ENCODE peak calls at places on chromosomes 12 and 14, in eight cellular contexts. T is fibroblast of the conjunctiva, Z is GDM1, B is T-cell, N is activated T-cell treated with anti-CD3 and anti-CD28 coated beads for 1 hour, P is GM18507, V is osteoblast, E is NCI-H446. D is an unnamed sample.
A peak's percentile ranks its signal among the peaks of the same experiment; 100 is the strongest.

GRCh38 chr14:30559638-30560071 is 697 bp downstream of the G2E3 start:
- DNase-seq in Z (no peak), T (no peak), B (no peak), E (no peak), P (no peak), V (peak; percentile 68), N (no peak), D (no peak)

GRCh38 chr12:54650884-54651283 is 2.7 kb upstream of the DCD start:
- DNase-seq in N (no peak), P (no peak), B (no peak), E (no peak), Z (no peak), V (no peak), T (no peak), D (no peak)

GRCh38 chr14:68476212-68476964 is 316.5 kb downstream of the ZFP36L1 start:
- DNase-seq in E (no peak), V (no peak), T (peak; percentile 87), P (no peak), B (no peak), N (no peak), Z (no peak), D (peak; percentile 77)

GRCh38 chr14:64645220-64645891 is 58.9 kb upstream of the PLEKHG3 start:
- DNase-seq in P (no peak), E (no peak), B (no peak), T (no peak), Z (no peak), V (peak; percentile 83), N (no peak), D (no peak)

GRCh38 chr12:77575376-77575775 is 255.3 kb upstream of the NAV3 start:
- DNase-seq in V (no peak), T (no peak), N (no peak), Z (no peak), E (no peak), B (no peak), P (no peak), D (no peak)

GRCh38 chr14:105844047-105844630 is 317.8 kb downstream of the TMEM121 start:
- DNase-seq in N (no peak), V (no peak), E (no peak), Z (no peak), P (no peak), B (no peak), T (no peak), D (no peak)

GRCh38 chr14:72917420-72917819 is 8.8 kb upstream of the DCAF4 start:
- DNase-seq in V (no peak), T (no peak), N (no peak), B (no peak), E (no peak), Z (no peak), P (no peak), D (no peak)

GRCh38 chr12:14408208-14408607 is 42.7 kb downstream of the ATF7IP start:
- DNase-seq in B (no peak), E (no peak), N (no peak), P (no peak), V (no peak), T (peak; percentile 26), Z (no peak), D (no peak)

GRCh38 chr12:11747969-11748368 is 98.5 kb downstream of the ETV6 start:
- DNase-seq in Z (no peak), N (no peak), V (no peak), E (no peak), P (no peak), B (no peak), T (no peak), D (no peak)

GRCh38 chr12:89236237-89236636 is 116.1 kb downstream of the DUSP6 start:
- DNase-seq in Z (no peak), E (no peak), P (no peak), B (no peak), T (no peak), V (no peak), N (no peak), D (no peak)

GRCh38 chr12:109433618-109434017 is 43.5 kb downstream of the KCTD10 start:
- DNase-seq in N (no peak), E (no peak), V (no peak), P (no peak), B (no peak), Z (no peak), T (no peak), D (no peak)

GRCh38 chr14:29682789-29683188 is 244.9 kb downstream of the PRKD1 start:
- DNase-seq in T (no peak), N (no peak), E (no peak), V (no peak), B (no peak), Z (no peak), P (no peak), D (no peak)

GRCh38 chr14:58549358-58549757 is 88.4 kb upstream of the DACT1 start:
- DNase-seq in Z (no peak), E (no peak), V (no peak), B (no peak), P (no peak), T (no peak), N (no peak), D (no peak)

D was measured in GM12864.